ENCODE peak calls at places on chromosomes 4 and X, in nine cellular contexts. H is uterus; Q is astrocyte; B is K562; Y is sigmoid colon; V is tibial nerve; P is ovary; I is tibial artery; J is CD8-positive, alpha-beta T cell. Z is an unnamed sample.

GRCh38 chrX:13256562-13256961 is 63.3 kb downstream of the ATXN3L start:
- DNase-seq in H (no peak), Q (no peak), B (no peak), Y (no peak), V (no peak), P (no peak), I (no peak), J (no peak), Z (no peak)

GRCh38 chr4:25442863-25443307 is 65.8 kb downstream of the ANAPC4 start:
- DNase-seq in H (no peak), Q (no peak), B (no peak), Y (no peak), V (no peak), P (no peak), I (peak; percentile 56), J (no peak), Z (no peak)

GRCh38 chr4:77671051-77671450 is 65.4 kb downstream of the CXCL13 start:
- DNase-seq in H (no peak), Q (no peak), B (no peak), Y (no peak), V (no peak), P (no peak), I (no peak), J (no peak), Z (no peak)

GRCh38 chrX:53065066-53065465 is 16.5 kb downstream of the GPR173 start:
- DNase-seq in H (no peak), Q (no peak), B (no peak), Y (no peak), V (no peak), P (no peak), I (no peak), J (no peak), Z (no peak)

GRCh38 chrX:119757979-119758681 is at the start of gene SOWAHD:
- DNase-seq in H (peak; percentile 18), Q (no peak), B (peak; percentile 60), Y (peak; percentile 68), V (no peak), P (peak; percentile 37), I (peak; percentile 69), J (no peak), Z (peak; percentile 38)

GRCh38 chr4:25953740-25954139 is 39.7 kb downstream of the SMIM20 start:
- DNase-seq in H (no peak), Q (peak; percentile 54), B (no peak), Y (no peak), V (peak; percentile 17), P (no peak), I (no peak), J (no peak), Z (no peak)

GRCh38 chrX:55056820-55057690 is 17.8 kb upstream of the PAGE2B start:
- DNase-seq in H (no peak), Q (peak; percentile 55), B (no peak), Y (no peak), V (no peak), P (no peak), I (no peak), J (peak; percentile 0), Z (no peak)

GRCh38 chrX:39854772-39855747 is 242.7 kb downstream of the BCOR start:
- DNase-seq in H (no peak), Q (no peak), B (no peak), Y (no peak), V (no peak), P (no peak), I (no peak), J (peak; percentile 59), Z (no peak)

GRCh38 chr4:101356928-101357327 is 9.6 kb upstream of the PPP3CA start:
- DNase-seq in H (no peak), Q (peak; percentile 100), B (no peak), Y (no peak), V (no peak), P (no peak), I (no peak), J (no peak), Z (no peak)

GRCh38 chr4:95170176-95170575 is 378.6 kb downstream of the UNC5C start:
- DNase-seq in H (no peak), Q (no peak), B (no peak), Y (no peak), V (no peak), P (no peak), I (no peak), J (no peak), Z (no peak)

GRCh38 chr4:95167809-95168208 is 381.0 kb downstream of the UNC5C start:
- DNase-seq in H (no peak), Q (no peak), B (no peak), Y (no peak), V (no peak), P (no peak), I (no peak), J (no peak), Z (no peak)

GRCh38 chr4:95161781-95162469 is 386.8 kb downstream of the UNC5C start:
- DNase-seq in H (no peak), Q (no peak), B (no peak), Y (no peak), V (no peak), P (no peak), I (no peak), J (no peak), Z (no peak)

GRCh38 chr4:95162867-95163266 is 385.9 kb downstream of the UNC5C start:
- DNase-seq in H (no peak), Q (no peak), B (no peak), Y (no peak), V (no peak), P (no peak), I (no peak), J (no peak), Z (no peak)

GRCh38 chr4:95165926-95166524 is 382.7 kb downstream of the UNC5C start:
- DNase-seq in H (no peak), Q (peak; percentile 50), B (peak; percentile 41), Y (no peak), V (peak; percentile 29), P (no peak), I (no peak), J (no peak), Z (no peak)
- TF ChIP-seq CTCF in H (peak; percentile 69), Q (peak; percentile 66), B (peak; percentile 76), Y (no peak), V (peak; percentile 51), P (peak; percentile 63), I (peak; percentile 75), J (peak; percentile 72), Z (peak; percentile 78)

GRCh38 chr4:15714141-15714540 is 11.3 kb downstream of the BST1 start:
- DNase-seq in H (no peak), Q (peak; percentile 72), B (no peak), Y (no peak), V (no peak), P (no peak), I (no peak), J (no peak), Z (no peak)

GRCh38 chr4:15711762-15712161 is 8.9 kb downstream of the BST1 start:
- DNase-seq in H (no peak), Q (no peak), B (no peak), Y (no peak), V (no peak), P (no peak), I (no peak), J (no peak), Z (no peak)

GRCh38 chr4:15712214-15712613 is 9.3 kb downstream of the BST1 start:
- DNase-seq in H (no peak), Q (no peak), B (no peak), Y (no peak), V (no peak), P (no peak), I (no peak), J (no peak), Z (no peak)

GRCh38 chr4:15717126-15717525 is 14.3 kb downstream of the BST1 start:
- DNase-seq in H (no peak), Q (peak; percentile 66), B (no peak), Y (no peak), V (no peak), P (no peak), I (no peak), J (no peak), Z (no peak)

DNA sequence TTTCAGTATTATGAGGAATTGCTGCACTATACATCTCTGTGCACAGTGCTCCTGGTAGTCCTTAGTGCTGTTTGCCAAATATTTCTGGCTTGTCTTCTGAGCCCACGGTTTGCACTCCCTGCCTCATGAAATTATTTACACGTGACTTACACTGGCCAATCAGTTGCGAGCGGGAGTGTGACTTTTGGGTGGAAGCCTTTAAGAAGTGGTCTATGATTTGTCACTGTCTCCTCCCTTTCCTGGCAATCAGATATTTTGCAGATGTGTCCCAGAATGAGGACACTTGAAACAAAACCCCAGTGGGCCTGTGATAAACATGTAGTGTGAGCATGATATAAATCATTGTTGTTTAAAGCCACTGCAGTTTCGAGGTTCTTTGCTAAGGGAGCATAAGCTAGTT is 11.8 kb downstream of the BST1 start:
- DNase-seq in H (no peak), Q (peak; percentile 79), B (peak; percentile 45), Y (no peak), V (no peak), P (no peak), I (no peak), J (no peak), Z (no peak)
- H3K36me3 ChIP-seq in H (no peaks in the 10 kb centered on the region), Q (no peaks in the 10 kb centered on the region), B (no peaks in the 10 kb centered on the region), Y (no peaks in the 10 kb centered on the region), V (peaks cover 25% of the 10 kb centered on the region), P (no peaks in the 10 kb centered on the region), I (no peaks in the 10 kb centered on the region), J (no peaks in the 10 kb centered on the region), Z (no peaks in the 10 kb centered on the region)

GRCh38 chrX:96837808-96838207 is 45.9 kb upstream of the RPA4 start:
- DNase-seq in H (no peak), Q (peak; percentile 24), B (no peak), Y (no peak), V (no peak), P (no peak), I (no peak), J (no peak), Z (no peak)

GRCh38 chrX:96841325-96841724 is 42.4 kb upstream of the RPA4 start:
- DNase-seq in H (no peak), Q (no peak), B (no peak), Y (no peak), V (no peak), P (no peak), I (no peak), J (no peak), Z (no peak)

GRCh38 chrX:96846841-96847240 is 36.9 kb upstream of the RPA4 start:
- DNase-seq in H (no peak), Q (no peak), B (no peak), Y (no peak), V (no peak), P (no peak), I (no peak), J (no peak), Z (no peak)

DNA sequence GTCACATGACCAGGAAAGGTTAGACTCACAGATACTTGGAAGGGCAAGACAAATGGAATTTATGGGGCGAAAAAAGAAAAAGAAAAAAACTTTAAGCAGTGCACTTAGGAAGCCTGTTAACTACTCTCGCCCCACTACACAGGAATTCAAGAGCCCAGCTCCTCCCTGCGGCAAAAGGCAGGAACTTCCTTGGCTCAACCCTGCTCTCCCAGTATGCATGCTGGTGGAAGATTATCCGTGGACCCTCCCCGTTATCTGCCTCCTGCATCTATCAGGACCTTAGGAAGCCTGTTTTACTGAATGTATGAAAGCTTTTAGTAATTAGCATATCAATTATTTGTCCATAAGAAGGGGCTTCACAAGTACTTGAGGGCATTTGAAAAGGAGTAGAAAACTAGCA is 40.1 kb upstream of the RPA4 start:
- DNase-seq in H (no peak), Q (no peak), B (no peak), Y (no peak), V (no peak), P (no peak), I (no peak), J (no peak), Z (no peak)
- TF ChIP-seq CTCF in H (no peak), Q (no peak), B (no peak), Y (no peak), V (no peak), P (no peak), I (no peak), J (no peak), Z (peak; percentile 45)

GRCh38 chr4:531076-531475 is 32.1 kb downstream of the PIGG start:
- DNase-seq in H (no peak), Q (no peak), B (no peak), Y (no peak), V (no peak), P (no peak), I (no peak), J (no peak), Z (no peak)
- H3K36me3 ChIP-seq in H (no peaks in the 10 kb centered on the region), Q (peaks cover 2% of the 10 kb centered on the region), B (peaks cover 69% of the 10 kb centered on the region), Y (peaks cover 47% of the 10 kb centered on the region), V (peaks cover 98% of the 10 kb centered on the region), P (no peaks in the 10 kb centered on the region), I (peaks cover 88% of the 10 kb centered on the region), J (peaks cover 21% of the 10 kb centered on the region), Z (peaks cover 96% of the 10 kb centered on the region)